ENCODE peak calls at places on chromosomes 13 and 19, in seven cellular contexts. L is cardiac fibroblast, F is GM23338, S is right lobe of liver, Q is choroid plexus epithelial cell, M is astrocyte of the spinal cord, B is IMR-90. A is an unnamed sample.

GRCh38 chr13:51793570-51794273 is 10.2 kb downstream of the DHRS12 start:
- DNase-seq in F (no peak), M (peak), S (no peak), B (peak), Q (peak), L (peak), A (no peak)

GRCh38 chr19:29266001-29266400 is 53.0 kb upstream of the UQCRFS1 start:
- DNase-seq in M (no peak), S (no peak), Q (no peak), L (no peak), F (no peak), B (no peak), A (no peak)

GRCh38 chr13:38045278-38046048 is 175.9 kb upstream of the TRPC4 start:
- DNase-seq in F (peak), Q (peak), L (peak), M (peak), B (peak), S (no peak), A (no peak)

GRCh38 chr13:69912576-69913074 is 195.0 kb upstream of the ATXN8OS start:
- DNase-seq in B (no peak), S (no peak), L (no peak), M (no peak), Q (no peak), F (no peak), A (no peak)

GRCh38 chr19:4524808-4525562 is 6.7 kb upstream of the PLIN4 start:
- DNase-seq in B (no peak), M (peak), S (peak), F (peak), L (peak), Q (peak), A (no peak)

GRCh38 chr19:17726914-17727773 is 7.9 kb downstream of the MAP1S start:
- DNase-seq in M (no peak), S (no peak), F (no peak), B (no peak), Q (no peak), L (no peak), A (no peak)

GRCh38 chr19:4367336-4367723 is 24.0 kb downstream of the MPND start:
- DNase-seq in M (no peak), S (no peak), Q (no peak), B (no peak), L (no peak), F (no peak), A (no peak)

GRCh38 chr13:23020246-23020843 is 160.4 kb upstream of the SGCG start:
- DNase-seq in M (peak), B (peak), Q (peak), L (peak), S (no peak), F (peak), A (peak)

GRCh38 chr13:52845766-52846566 is 2.5 kb downstream of the PCDH8 start:
- DNase-seq in Q (peak), L (no peak), B (no peak), F (peak), S (peak), M (peak), A (no peak)

GRCh38 chr13:84136582-84136981 is 254.3 kb upstream of the SLITRK1 start:
- DNase-seq in S (no peak), Q (no peak), B (no peak), M (no peak), L (no peak), F (no peak), A (no peak)

GRCh38 chr19:11244846-11245589 is 5.6 kb downstream of the ANGPTL8 start:
- DNase-seq in M (no peak), B (no peak), L (no peak), S (no peak), Q (no peak), F (no peak), A (no peak)

GRCh38 chr19:31392514-31392913 is 43.3 kb upstream of the TSHZ3 start:
- DNase-seq in B (no peak), S (no peak), L (no peak), M (no peak), F (no peak), Q (no peak), A (no peak)

GRCh38 chr13:90396266-90396665 is 951.2 kb upstream of the MIR17HG start:
- DNase-seq in L (no peak), S (no peak), M (no peak), F (no peak), B (no peak), Q (no peak), A (no peak)

GRCh38 chr19:1041835-1042685 is 2.2 kb downstream of the ABCA7 start:
- DNase-seq in S (peak), F (no peak), M (no peak), Q (no peak), B (no peak), L (peak), A (no peak)

GRCh38 chr13:77981191-77981925 is 62.7 kb upstream of the EDNRB start:
- DNase-seq in M (peak), L (peak), S (no peak), B (peak), F (no peak), Q (peak), A (no peak)

GRCh38 chr19:38989066-38989605 is 13.6 kb upstream of the FBXO17 start:
- DNase-seq in Q (peak), L (no peak), B (no peak), F (peak), M (peak), S (no peak), A (no peak)

GRCh38 chr13:20359335-20359734 is 127.2 kb upstream of the GJB6 start:
- DNase-seq in B (peak), M (peak), L (peak), F (no peak), S (no peak), Q (peak), A (no peak)

GRCh38 chr13:20567881-20568528 is 1.0 kb downstream of the IFT88 start:
- DNase-seq in M (peak), L (no peak), F (no peak), S (peak), Q (no peak), B (no peak), A (no peak)

GRCh38 chr19:485122-485521 is 11.2 kb upstream of the MADCAM1 start:
- DNase-seq in S (no peak), F (no peak), L (no peak), Q (no peak), M (no peak), B (no peak), A (no peak)

GRCh38 chr19:45800009-45800553 is 7.4 kb upstream of the DMWD start:
- DNase-seq in F (no peak), S (no peak), L (peak), M (peak), B (peak), Q (peak), A (no peak)

GRCh38 chr13:74975122-74975521 is 506.8 kb downstream of the TBC1D4 start:
- DNase-seq in F (no peak), M (no peak), B (no peak), L (no peak), S (no peak), Q (no peak), A (no peak)

GRCh38 chr13:34675626-34676025 is 266.4 kb upstream of the NBEA start:
- DNase-seq in L (no peak), F (no peak), S (no peak), M (no peak), B (no peak), Q (peak), A (no peak)

GRCh38 chr13:103325675-103326074 is 259.5 kb upstream of the SLC10A2 start:
- DNase-seq in M (no peak), Q (no peak), B (no peak), F (peak), S (no peak), L (no peak), A (no peak)

GRCh38 chr13:48908381-48909087 is 67.2 kb upstream of the FNDC3A start:
- DNase-seq in S (no peak), Q (no peak), L (peak), B (peak), M (peak), F (no peak), A (no peak)

GRCh38 chr19:58181902-58182576 is 822 bp upstream of the ZNF274 start:
- DNase-seq in M (no peak), Q (peak), S (peak), B (no peak), F (peak), L (peak), A (no peak)

GRCh38 chr19:16001481-16002312 is 52.9 kb downstream of the OR10H4 start:
- DNase-seq in Q (peak), L (peak), M (peak), F (no peak), B (peak), S (no peak), A (peak)

GRCh38 chr19:57708641-57709354 is at the start of gene ZNF154:
- DNase-seq in L (peak), Q (peak), F (peak), B (peak), S (peak), M (peak), A (peak)

GRCh38 chr19:44719262-44719701 is 20.3 kb downstream of the CEACAM16 start:
- DNase-seq in F (no peak), M (no peak), L (no peak), Q (no peak), B (no peak), S (no peak), A (no peak)

GRCh38 chr19:5103812-5104410 is 135.0 kb downstream of the KDM4B start:
- DNase-seq in M (no peak), B (no peak), L (no peak), F (no peak), Q (no peak), S (no peak), A (no peak)

GRCh38 chr19:42246143-42246868 is 3.9 kb upstream of the GSK3A start:
- DNase-seq in M (peak), Q (peak), F (peak), B (peak), S (peak), L (peak), A (no peak)

GRCh38 chr19:18416778-18417249 is 2.4 kb upstream of the SSBP4 start:
- DNase-seq in L (peak), Q (peak), F (peak), M (peak), B (peak), S (peak), A (no peak)

DNA sequence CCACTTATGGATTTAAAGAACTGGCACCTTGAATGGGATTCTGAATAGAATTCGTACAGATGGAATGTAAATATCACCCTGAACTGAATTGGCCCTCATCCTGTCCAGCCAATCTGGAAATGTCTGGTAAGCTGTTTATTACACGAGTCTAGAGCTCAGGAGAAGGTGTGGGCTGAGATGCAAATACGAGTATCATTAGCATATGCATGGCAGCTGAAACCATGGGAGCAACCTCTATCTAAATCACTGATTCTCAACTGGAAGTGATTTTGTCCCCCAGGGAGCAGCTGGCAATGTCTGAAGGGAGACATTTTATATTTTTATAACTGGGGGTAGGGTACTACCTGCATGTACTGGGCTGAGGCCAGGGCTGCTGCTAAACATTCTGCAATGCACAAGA is 15.6 kb upstream of the VWA8 start:
- DNase-seq in F (peak), Q (no peak), B (no peak), S (no peak), L (no peak), M (no peak), A (no peak)
- TF ChIP-seq CTCF in F (no peak), Q (no peak), B (no peak), S (no peak), L (no peak), M (no peak), A (no peak)

GRCh38 chr19:2544576-2545415 is 68.9 kb downstream of the GADD45B start:
- DNase-seq in M (no peak), F (no peak), B (no peak), L (no peak), Q (no peak), S (peak), A (no peak)

GRCh38 chr19:2542341-2543069 is 66.6 kb downstream of the GADD45B start:
- DNase-seq in Q (peak), B (peak), M (no peak), L (peak), S (no peak), F (peak), A (no peak)

GRCh38 chr19:2540646-2541454 is 64.9 kb downstream of the GADD45B start:
- DNase-seq in B (peak), Q (peak), S (peak), F (peak), M (peak), L (peak), A (no peak)

GRCh38 chr19:2546128-2547032 is 70.5 kb downstream of the GADD45B start:
- DNase-seq in M (peak), B (no peak), F (peak), L (peak), S (peak), Q (no peak), A (no peak)

GRCh38 chr19:2543463-2544442 is 67.8 kb downstream of the GADD45B start:
- DNase-seq in B (peak), Q (peak), F (peak), L (peak), M (peak), S (peak), A (no peak)
- H3K4me3 ChIP-seq in B (peak), Q (peak), F (peak), L (no peak), M (peak), S (no peak), A (peak)

GRCh38 chr19:51664997-51665396 is 18.4 kb upstream of the SIGLEC14 start:
- DNase-seq in B (no peak), L (peak), F (no peak), S (no peak), Q (peak), M (no peak), A (no peak)
- TF ChIP-seq CTCF in B (peak), L (peak), F (peak), S (no peak), Q (peak), M (no peak), A (peak)

GRCh38 chr19:8388612-8388958 is 1.6 kb upstream of the RAB11B start:
- DNase-seq in Q (no peak), L (no peak), M (no peak), B (no peak), F (no peak), S (no peak), A (no peak)
- H3K4me3 ChIP-seq in Q (no peak), L (no peak), M (no peak), B (no peak), F (no peak), S (no peak), A (no peak)

GRCh38 chr13:98879965-98880364 is 97.9 kb downstream of the DOCK9 start:
- DNase-seq in M (no peak), F (no peak), Q (no peak), S (no peak), L (no peak), B (no peak), A (no peak)

GRCh38 chr13:98877936-98878335 is 99.9 kb downstream of the DOCK9 start:
- DNase-seq in Q (no peak), L (no peak), F (no peak), B (no peak), M (no peak), S (no peak), A (no peak)

GRCh38 chr13:98878421-98879126 is 99.3 kb downstream of the DOCK9 start:
- DNase-seq in Q (no peak), L (no peak), M (no peak), S (no peak), B (no peak), F (no peak), A (no peak)

GRCh38 chr13:98880673-98881072 is 97.2 kb downstream of the DOCK9 start:
- DNase-seq in B (no peak), S (no peak), F (no peak), M (no peak), L (no peak), Q (no peak), A (no peak)

GRCh38 chr13:98879127-98879520 is 98.7 kb downstream of the DOCK9 start:
- DNase-seq in S (no peak), L (no peak), M (no peak), B (no peak), F (no peak), Q (no peak), A (no peak)
- TF ChIP-seq CTCF in S (no peak), L (no peak), M (no peak), B (no peak), F (peak), Q (peak), A (no peak)

DNA sequence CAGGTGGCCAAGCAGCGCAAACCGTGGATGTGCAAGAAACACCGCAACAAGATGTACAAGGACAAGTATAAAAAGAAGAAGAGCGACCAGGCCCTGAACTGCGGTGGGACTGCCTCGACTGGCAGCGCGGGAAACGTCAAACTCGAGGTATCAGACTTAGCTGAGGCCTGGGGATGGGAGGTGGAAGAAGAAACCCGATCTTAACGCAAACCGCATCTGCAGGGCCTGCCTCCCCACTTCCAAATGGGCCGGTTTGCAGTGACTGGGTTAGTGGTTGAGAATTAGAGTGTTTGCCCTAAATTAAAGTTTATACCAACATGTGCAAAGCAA is 754 bp downstream of the RFXAP start:
- DNase-seq in F (peak), B (peak), S (no peak), Q (peak), L (peak), M (peak), A (no peak)
- H3K4me3 ChIP-seq in F (peak), B (peak), S (peak), Q (peak), L (peak), M (peak), A (peak)

DNA sequence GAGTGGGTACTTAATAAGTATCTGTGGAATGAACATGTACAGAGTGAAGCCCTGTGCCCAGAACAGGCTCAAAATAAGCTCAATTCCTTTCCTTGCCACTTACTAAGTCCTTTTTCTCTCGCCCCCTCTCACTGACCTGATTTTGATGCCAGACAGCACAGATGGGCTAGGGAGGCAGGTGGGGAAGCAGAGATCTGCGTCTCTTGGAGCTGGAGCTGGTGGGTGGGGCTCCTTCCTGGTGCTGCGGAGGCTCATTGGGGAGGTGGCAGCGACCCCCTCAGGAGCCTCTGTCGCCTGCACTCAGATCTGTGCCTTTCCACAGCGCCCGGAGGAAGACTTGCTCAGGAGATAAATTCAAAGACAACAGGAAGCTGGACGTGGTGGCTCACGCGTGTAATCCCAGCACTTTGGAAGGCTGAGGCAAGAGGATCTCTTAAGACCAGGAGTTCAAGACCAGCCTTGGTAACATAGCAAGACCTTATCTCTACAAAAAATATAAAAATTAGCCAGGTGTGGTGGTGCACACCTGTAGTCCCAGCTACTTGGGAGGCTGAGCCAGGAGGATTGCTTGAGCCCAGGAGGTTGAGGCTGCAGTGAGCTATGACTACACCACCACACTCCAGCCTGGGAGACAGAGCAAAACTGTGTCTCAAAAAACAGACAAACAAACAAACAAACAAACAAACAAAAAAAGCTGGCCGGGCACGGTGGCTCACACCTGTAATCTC is 14.6 kb downstream of the AKT2 start:
- DNase-seq in S (no peak), Q (no peak), F (peak), M (no peak), L (no peak), B (no peak), A (no peak)
- TF ChIP-seq CTCF in S (no peak), Q (no peak), F (peak), M (no peak), L (no peak), B (no peak), A (no peak)

GRCh38 chr13:28136916-28137315 is 1.4 kb upstream of the PAN3 start:
- DNase-seq in Q (no peak), B (no peak), M (no peak), F (no peak), L (no peak), S (no peak), A (no peak)
- H3K4me3 ChIP-seq in Q (peak), B (peak), M (peak), F (peak), L (no peak), S (no peak), A (peak)

GRCh38 chr13:45473627-45474026 is 8.9 kb downstream of the COG3 start:
- DNase-seq in S (no peak), B (no peak), Q (peak), F (peak), M (no peak), L (no peak), A (no peak)
- TF ChIP-seq CTCF in S (peak), B (peak), Q (peak), F (peak), M (peak), L (peak), A (peak)

A was measured in GM12864.